ENCODE peak calls at places on chromosome X, in nine cellular contexts. E, R, M, B, F, O, S, T and X are unnamed samples.

GRCh38 chrX:74931214-74931613 is 6.0 kb upstream of the NEXMIF start:
- DNase-seq in F (no peak), E (no peak), O (no peak), R (no peak), B (no peak), S (no peak), T (no peak), M (no peak), X (no peak)

GRCh38 chrX:22616867-22617266 is 344.2 kb downstream of the CBLL2 start:
- DNase-seq in M (no peak), T (no peak), O (no peak), R (no peak), B (no peak), E (no peak), F (no peak), S (no peak), X (no peak)

GRCh38 chrX:49106930-49107329 is 16.6 kb downstream of the GPKOW start:
- DNase-seq in O (no peak), R (peak), T (peak), F (no peak), B (peak), S (no peak), M (no peak), E (no peak), X (peak)

GRCh38 chrX:54230440-54231148 is 47.5 kb upstream of the FAM120C start:
- DNase-seq in B (peak), S (no peak), M (no peak), T (peak), E (no peak), R (peak), F (no peak), O (no peak), X (no peak)

GRCh38 chrX:102684772-102685520 is 27.3 kb upstream of the GPRASP2 start:
- DNase-seq in T (no peak), O (no peak), B (no peak), S (no peak), E (no peak), M (no peak), R (peak), F (no peak), X (no peak)

GRCh38 chrX:68343551-68343950 is 89.7 kb downstream of the OPHN1 start:
- DNase-seq in M (no peak), F (no peak), S (no peak), O (no peak), R (no peak), B (no peak), T (no peak), E (no peak), X (peak)

GRCh38 chrX:50202539-50202938 is 1.7 kb upstream of the AKAP4 start:
- DNase-seq in E (no peak), R (no peak), T (peak), S (no peak), F (no peak), M (no peak), B (peak), O (no peak), X (no peak)

GRCh38 chrX:84747516-84747915 is 245.3 kb upstream of the HDX start:
- DNase-seq in S (no peak), R (no peak), E (no peak), B (no peak), O (no peak), F (no peak), T (no peak), M (no peak), X (no peak)

GRCh38 chrX:37824491-37825224 is 22.7 kb downstream of the DYNLT3 start:
- DNase-seq in S (no peak), T (no peak), B (no peak), E (no peak), M (no peak), O (no peak), F (no peak), R (no peak), X (no peak)

GRCh38 chrX:16479206-16479869 is 170.6 kb upstream of the S100G start:
- DNase-seq in O (no peak), T (peak), F (no peak), M (peak), R (no peak), B (peak), S (no peak), E (no peak), X (no peak)

GRCh38 chrX:16695079-16695676 is 17.3 kb downstream of the CTPS2 start:
- DNase-seq in B (peak), R (peak), O (peak), E (no peak), S (no peak), M (no peak), T (peak), F (peak), X (no peak)

GRCh38 chrX:1686642-1687041 is 71.8 kb downstream of the ASMT start:
- DNase-seq in B (peak), S (no peak), M (no peak), O (no peak), T (peak), E (no peak), F (no peak), R (no peak), X (no peak)

GRCh38 chrX:152878976-152879755 is 18.7 kb upstream of the ZNF185 start:
- DNase-seq in M (peak), B (no peak), R (no peak), T (no peak), E (no peak), O (peak), F (no peak), S (no peak), X (no peak)

GRCh38 chrX:55342533-55343501 is 78.1 kb upstream of the PAGE3 start:
- DNase-seq in O (no peak), E (no peak), S (no peak), B (peak), T (peak), M (no peak), R (peak), F (no peak), X (no peak)

GRCh38 chrX:139890991-139891700 is 41.7 kb downstream of the ATP11C start:
- DNase-seq in T (peak), E (no peak), B (peak), O (no peak), M (peak), F (no peak), R (peak), S (no peak), X (no peak)

GRCh38 chrX:135010921-135011320 is 11.4 kb downstream of the RTL8B start:
- DNase-seq in R (no peak), M (no peak), E (no peak), O (no peak), T (no peak), B (no peak), F (no peak), S (no peak), X (no peak)

GRCh38 chrX:131081772-131082755 is 23.9 kb downstream of the ARHGAP36 start:
- DNase-seq in T (no peak), R (no peak), M (no peak), B (no peak), O (no peak), F (no peak), S (peak), E (no peak), X (no peak)

DNA sequence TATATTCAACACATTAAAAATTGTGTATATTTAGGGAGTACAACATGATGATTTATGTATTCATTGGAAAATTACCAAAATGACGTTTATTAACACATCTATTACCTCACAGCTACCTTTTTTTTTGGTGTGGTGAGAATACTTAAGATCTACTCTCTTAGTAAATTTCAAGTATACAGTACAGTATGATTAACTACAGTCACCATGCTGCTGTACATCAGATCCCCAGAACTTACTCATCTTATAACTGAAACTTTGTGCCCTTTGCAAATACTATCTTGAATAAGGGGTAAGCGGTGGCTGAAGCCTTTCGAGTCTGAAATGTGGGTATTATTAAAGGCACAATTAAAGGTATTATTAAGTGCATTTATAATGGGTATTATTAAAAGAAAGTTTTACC is 976 bp downstream of the PHKA1 start:
- DNase-seq in T (peak), B (no peak), E (no peak), R (peak), F (no peak), S (no peak), O (no peak), M (no peak), X (no peak)
- H3K4me3 ChIP-seq in T (peak), B (peak), E (no peak), R (peak), F (peak), S (peak), O (peak), M (peak), X (no peak)

GRCh38 chrX:19563327-19563726 is 48.0 kb upstream of the MAP3K15 start:
- DNase-seq in O (no peak), S (no peak), R (no peak), E (no peak), T (no peak), B (no peak), M (no peak), F (no peak), X (no peak)
- H3K4me3 ChIP-seq in O (no peak), S (no peak), R (no peak), E (no peak), T (no peak), B (no peak), M (no peak), F (no peak), X (no peak)

GRCh38 chrX:76153221-76153620 is 19.6 kb upstream of the PBDC1 start:
- DNase-seq in T (no peak), F (no peak), M (no peak), R (no peak), B (no peak), E (no peak), S (no peak), O (no peak), X (no peak)

GRCh38 chrX:76148753-76149152 is 24.1 kb upstream of the PBDC1 start:
- DNase-seq in E (peak), M (no peak), S (no peak), F (no peak), T (peak), O (no peak), B (peak), R (peak), X (no peak)

GRCh38 chrX:76148011-76148665 is 24.7 kb upstream of the PBDC1 start:
- DNase-seq in F (no peak), T (peak), M (no peak), O (no peak), R (peak), E (no peak), B (peak), S (no peak), X (no peak)
- H3K4me3 ChIP-seq in F (peak), T (peak), M (no peak), O (no peak), R (no peak), E (no peak), B (no peak), S (peak), X (no peak)

GRCh38 chrX:69366183-69366582 is 137.9 kb upstream of the NALF2 start:
- DNase-seq in O (no peak), M (no peak), S (no peak), F (no peak), R (no peak), E (no peak), B (no peak), T (no peak), X (no peak)
- H3K4me3 ChIP-seq in O (no peak), M (no peak), S (no peak), F (no peak), R (no peak), E (no peak), B (no peak), T (no peak), X (no peak)

GRCh38 chrX:107827137-107827831 is 1.6 kb downstream of the MID2 start:
- DNase-seq in B (peak), S (no peak), T (no peak), F (no peak), E (no peak), M (no peak), R (peak), O (no peak), X (no peak)
- H3K4me3 ChIP-seq in B (peak), S (peak), T (peak), F (peak), E (no peak), M (peak), R (peak), O (peak), X (peak)

DNA sequence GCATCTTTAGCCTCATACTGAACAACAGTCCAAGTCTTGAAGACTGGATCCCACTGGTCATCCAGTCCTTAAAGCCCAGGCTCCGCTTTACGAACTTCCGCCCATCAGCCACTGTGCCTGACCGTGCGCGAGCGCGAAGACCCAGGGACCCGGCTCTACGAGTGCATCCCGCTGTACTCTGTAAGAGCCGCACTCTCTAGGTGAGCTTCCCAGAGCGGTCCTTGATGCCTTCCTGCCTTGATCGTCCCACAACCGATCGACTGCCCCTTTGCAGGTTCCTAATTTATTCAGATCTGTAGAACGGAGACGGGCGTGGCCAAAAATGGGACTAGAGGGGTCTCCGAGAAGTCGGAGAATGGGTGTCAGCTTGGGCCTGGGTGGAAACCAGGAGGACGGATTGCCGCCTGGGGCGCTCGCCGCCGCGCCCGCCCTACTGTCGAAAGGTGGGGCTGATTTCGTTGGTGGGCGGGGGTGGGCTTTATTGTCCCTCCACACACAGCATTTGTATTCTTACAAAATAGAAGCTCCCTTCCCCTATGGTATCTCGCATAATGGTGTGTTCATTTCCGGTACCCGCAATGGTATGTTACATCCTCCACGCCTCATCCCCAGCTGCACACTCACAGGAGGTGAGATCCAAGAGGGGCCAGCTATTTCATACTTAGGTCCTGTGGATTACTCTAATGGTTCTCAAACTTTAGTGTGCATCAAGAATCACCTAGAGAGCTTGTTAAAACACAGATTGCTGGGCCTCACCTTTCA is 42.3 kb upstream of the FAM156A start:
- DNase-seq in O (no peak), E (no peak), T (no peak), B (peak), S (no peak), R (peak), F (no peak), M (no peak), X (no peak)
- H3K4me3 ChIP-seq in O (no peak), E (no peak), T (peak), B (no peak), S (no peak), R (no peak), F (no peak), M (no peak), X (no peak)

GRCh38 chrX:39819921-39820849 is 277.6 kb downstream of the BCOR start:
- DNase-seq in S (no peak), F (no peak), O (no peak), M (no peak), T (no peak), E (no peak), B (peak), R (peak), X (no peak)
- H3K4me3 ChIP-seq in S (no peak), F (peak), O (no peak), M (no peak), T (peak), E (no peak), B (peak), R (peak), X (no peak)

GRCh38 chrX:136765957-136766356 is 14.8 kb downstream of the ARHGEF6 start:
- DNase-seq in S (no peak), F (no peak), B (no peak), T (no peak), E (no peak), O (no peak), M (no peak), R (no peak), X (no peak)
- H3K4me3 ChIP-seq in S (no peak), F (no peak), B (no peak), T (no peak), E (no peak), O (no peak), M (no peak), R (no peak), X (no peak)

DNA sequence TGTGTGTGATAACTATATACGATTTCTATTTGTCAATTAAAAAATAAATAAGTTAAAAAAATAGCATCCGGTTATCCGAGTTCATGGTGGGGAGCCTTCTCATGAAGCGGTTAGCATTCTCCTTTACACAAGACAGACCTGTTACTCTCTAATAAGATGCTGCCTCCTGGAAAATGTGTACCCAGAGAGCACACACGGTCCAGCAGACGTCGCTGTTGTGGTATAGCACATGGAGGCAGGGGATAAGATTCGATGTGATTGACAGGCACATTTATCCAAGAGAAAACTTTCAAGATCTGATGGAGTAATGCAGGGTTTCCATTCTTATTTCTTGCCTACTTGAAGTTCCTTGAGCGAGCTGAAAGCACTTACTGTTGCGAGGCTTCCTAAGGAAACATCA is 62.7 kb upstream of the STS start:
- DNase-seq in E (no peak), T (no peak), S (no peak), F (no peak), R (no peak), M (no peak), B (no peak), O (no peak), X (no peak)
- H3K4me3 ChIP-seq in E (no peak), T (no peak), S (no peak), F (no peak), R (no peak), M (no peak), B (no peak), O (no peak), X (no peak)